ENCODE peak calls at places on chromosomes 11 and 22, in nine cellular contexts. F, O, W, P, J, B, E, Y and Z are unnamed samples.

GRCh38 chr11:28529540-28530410 is 421.6 kb downstream of the METTL15 start:
- DNase-seq in F (peak), O (peak), W (no peak), P (no peak), J (no peak), B (no peak), E (no peak), Y (peak), Z (no peak)

GRCh38 chr22:41356430-41357028 is 25.2 kb upstream of the TEF start:
- DNase-seq in F (no peak), O (no peak), W (no peak), P (no peak), J (no peak), B (no peak), E (no peak), Y (no peak), Z (no peak)

GRCh38 chr11:2665747-2666710 is 33.8 kb downstream of the KCNQ1OT1 start:
- DNase-seq in F (no peak), O (no peak), W (no peak), P (no peak), J (no peak), B (no peak), E (no peak), Y (no peak), Z (no peak)

GRCh38 chr22:23058481-23059336 is 11.6 kb upstream of the GNAZ start:
- DNase-seq in F (no peak), O (no peak), W (no peak), P (no peak), J (no peak), B (no peak), E (peak), Y (no peak), Z (peak)

GRCh38 chr11:64710418-64711137 is 12.4 kb downstream of the NRXN2 start:
- DNase-seq in F (no peak), O (no peak), W (no peak), P (no peak), J (no peak), B (no peak), E (no peak), Y (no peak), Z (peak)

GRCh38 chr22:28841111-28841510 is 40.7 kb upstream of the XBP1 start:
- DNase-seq in F (no peak), O (no peak), W (no peak), P (no peak), J (no peak), B (no peak), E (no peak), Y (no peak), Z (no peak)

GRCh38 chr11:693415-693831 is 1.6 kb downstream of the DEAF1 start:
- DNase-seq in F (no peak), O (no peak), W (no peak), P (no peak), J (no peak), B (no peak), E (no peak), Y (no peak), Z (no peak)

GRCh38 chr22:39617342-39617741 is 46.8 kb downstream of the CACNA1I start:
- DNase-seq in F (no peak), O (no peak), W (no peak), P (no peak), J (peak), B (no peak), E (no peak), Y (no peak), Z (peak)

GRCh38 chr11:108551653-108552462 is 41.7 kb downstream of the EXPH5 start:
- DNase-seq in F (no peak), O (no peak), W (no peak), P (no peak), J (no peak), B (no peak), E (no peak), Y (no peak), Z (no peak)

GRCh38 chr11:126917531-126918204 is 82.9 kb downstream of the KIRREL3 start:
- DNase-seq in F (peak), O (no peak), W (no peak), P (no peak), J (peak), B (no peak), E (no peak), Y (no peak), Z (no peak)

GRCh38 chr22:39913321-39913720 is 12.4 kb downstream of the GRAP2 start:
- DNase-seq in F (no peak), O (no peak), W (no peak), P (no peak), J (no peak), B (no peak), E (no peak), Y (no peak), Z (no peak)

GRCh38 chr11:12692238-12693074 is 18.2 kb downstream of the TEAD1 start:
- DNase-seq in F (peak), O (no peak), W (peak), P (no peak), J (peak), B (no peak), E (no peak), Y (no peak), Z (peak)

GRCh38 chr11:115580927-115581680 is 76.9 kb upstream of the CADM1 start:
- DNase-seq in F (no peak), O (no peak), W (peak), P (no peak), J (no peak), B (no peak), E (no peak), Y (no peak), Z (no peak)

GRCh38 chr11:57180141-57180561 is 1.6 kb upstream of the LRRC55 start:
- DNase-seq in F (no peak), O (no peak), W (no peak), P (no peak), J (peak), B (no peak), E (peak), Y (no peak), Z (peak)

GRCh38 chr22:22721681-22722309 is 77.4 kb downstream of the GGTLC2 start:
- DNase-seq in F (no peak), O (no peak), W (no peak), P (no peak), J (peak), B (no peak), E (no peak), Y (no peak), Z (no peak)

GRCh38 chr11:81359476-81359875 is 1374.2 kb downstream of the FAM181B start:
- DNase-seq in F (no peak), O (no peak), W (no peak), P (no peak), J (no peak), B (no peak), E (no peak), Y (no peak), Z (no peak)

GRCh38 chr22:26550498-26551033 is 38.3 kb upstream of the TFIP11 start:
- DNase-seq in F (peak), O (no peak), W (no peak), P (no peak), J (no peak), B (no peak), E (no peak), Y (no peak), Z (no peak)

GRCh38 chr22:37516456-37516855 is 2.8 kb downstream of the CARD10 start:
- DNase-seq in F (no peak), O (no peak), W (no peak), P (no peak), J (no peak), B (no peak), E (no peak), Y (no peak), Z (no peak)

GRCh38 chr11:92383430-92383829 is 158.8 kb downstream of the FAT3 start:
- DNase-seq in F (no peak), O (no peak), W (no peak), P (no peak), J (no peak), B (no peak), E (no peak), Y (no peak), Z (no peak)

GRCh38 chr22:50530280-50530856 is 556 bp upstream of the TYMP start:
- DNase-seq in F (no peak), O (no peak), W (peak), P (no peak), J (no peak), B (no peak), E (peak), Y (no peak), Z (no peak)

GRCh38 chr11:115682101-115682500 is 177.9 kb upstream of the CADM1 start:
- DNase-seq in F (no peak), O (no peak), W (no peak), P (no peak), J (no peak), B (no peak), E (no peak), Y (no peak), Z (no peak)

GRCh38 chr11:107591446-107592236 is 694 bp downstream of the ELMOD1 start:
- DNase-seq in F (no peak), O (no peak), W (no peak), P (peak), J (peak), B (peak), E (peak), Y (peak), Z (peak)

GRCh38 chr22:21760640-21761039 is 25.0 kb upstream of the YPEL1 start:
- DNase-seq in F (peak), O (no peak), W (no peak), P (no peak), J (no peak), B (no peak), E (no peak), Y (no peak), Z (no peak)